ENCODE peak calls at places on chromosomes 6 and 20, in seven cellular contexts. One of them, this sample, is unnamed.

GRCh38 chr6:160093061-160093460 is 28.6 kb upstream of the SLC22A1 start:
- DNase-seq in effector CD4-positive, alpha-beta T cell: no peak
- DNase-seq in B cell: no peak
- DNase-seq in NCI-H1105: no peak
- DNase-seq in memory B cell: no peak
- DNase-seq in T-helper 9 cell: no peak
- DNase-seq in G401: no peak
- DNase-seq in this sample: no peak

GRCh38 chr6:143596857-143597256 is 80.9 kb upstream of the PHACTR2 start:
- DNase-seq in memory B cell: no peak
- DNase-seq in G401: no peak
- DNase-seq in T-helper 9 cell: no peak
- DNase-seq in B cell: no peak
- DNase-seq in effector CD4-positive, alpha-beta T cell: no peak
- DNase-seq in NCI-H1105: no peak
- DNase-seq in this sample: no peak

GRCh38 chr20:45308078-45308778 is at the start of gene MATN4:
- DNase-seq in T-helper 9 cell: no peak
- DNase-seq in G401: peak; percentile 11
- DNase-seq in NCI-H1105: peak; percentile 70
- DNase-seq in memory B cell: no peak
- DNase-seq in B cell: no peak
- DNase-seq in effector CD4-positive, alpha-beta T cell: no peak
- DNase-seq in this sample: peak; percentile 8

GRCh38 chr6:6993503-6994237 is 114.1 kb upstream of the RREB1 start:
- DNase-seq in memory B cell: no peak
- DNase-seq in effector CD4-positive, alpha-beta T cell: no peak
- DNase-seq in G401: no peak
- DNase-seq in T-helper 9 cell: no peak
- DNase-seq in NCI-H1105: no peak
- DNase-seq in B cell: no peak
- DNase-seq in this sample: no peak

GRCh38 chr6:29744131-29744530 is 20.9 kb downstream of the HLA-F start:
- DNase-seq in G401: no peak
- DNase-seq in memory B cell: no peak
- DNase-seq in B cell: no peak
- DNase-seq in NCI-H1105: no peak
- DNase-seq in effector CD4-positive, alpha-beta T cell: no peak
- DNase-seq in T-helper 9 cell: no peak
- DNase-seq in this sample: no peak

GRCh38 chr6:1029196-1029595 is 282.7 kb upstream of the FOXQ1 start:
- DNase-seq in B cell: no peak
- DNase-seq in T-helper 9 cell: no peak
- DNase-seq in G401: no peak
- DNase-seq in effector CD4-positive, alpha-beta T cell: no peak
- DNase-seq in NCI-H1105: no peak
- DNase-seq in memory B cell: no peak
- DNase-seq in this sample: no peak

GRCh38 chr6:18034798-18035202 is 47.4 kb upstream of the KIF13A start:
- DNase-seq in NCI-H1105: no peak
- DNase-seq in G401: no peak
- DNase-seq in effector CD4-positive, alpha-beta T cell: no peak
- DNase-seq in memory B cell: no peak
- DNase-seq in B cell: no peak
- DNase-seq in T-helper 9 cell: no peak
- DNase-seq in this sample: no peak

GRCh38 chr6:70281923-70282902 is 20.7 kb downstream of the COL9A1 start:
- DNase-seq in memory B cell: no peak
- DNase-seq in B cell: no peak
- DNase-seq in G401: no peak
- DNase-seq in T-helper 9 cell: no peak
- DNase-seq in NCI-H1105: no peak
- DNase-seq in effector CD4-positive, alpha-beta T cell: no peak
- DNase-seq in this sample: no peak

GRCh38 chr20:18288748-18289705 is 700 bp downstream of the ZNF133 start:
- DNase-seq in memory B cell: no peak
- DNase-seq in B cell: no peak
- DNase-seq in NCI-H1105: peak; percentile 17
- DNase-seq in T-helper 9 cell: no peak
- DNase-seq in effector CD4-positive, alpha-beta T cell: no peak
- DNase-seq in G401: peak; percentile 37
- DNase-seq in this sample: no peak

GRCh38 chr6:150894935-150895686 is 29.6 kb downstream of the MTHFD1L start:
- DNase-seq in G401: peak; percentile 94
- DNase-seq in memory B cell: no peak
- DNase-seq in NCI-H1105: peak; percentile 71
- DNase-seq in B cell: no peak
- DNase-seq in T-helper 9 cell: no peak
- DNase-seq in effector CD4-positive, alpha-beta T cell: no peak
- DNase-seq in this sample: no peak

GRCh38 chr6:159126590-159126989 is 42.6 kb upstream of the FNDC1 start:
- DNase-seq in B cell: no peak
- DNase-seq in effector CD4-positive, alpha-beta T cell: no peak
- DNase-seq in memory B cell: no peak
- DNase-seq in NCI-H1105: no peak
- DNase-seq in G401: peak; percentile 73
- DNase-seq in T-helper 9 cell: no peak
- DNase-seq in this sample: no peak

GRCh38 chr6:3795836-3796395 is 44.4 kb upstream of the PXDC1 start:
- DNase-seq in NCI-H1105: no peak
- DNase-seq in G401: no peak
- DNase-seq in T-helper 9 cell: no peak
- DNase-seq in B cell: no peak
- DNase-seq in memory B cell: no peak
- DNase-seq in effector CD4-positive, alpha-beta T cell: no peak
- DNase-seq in this sample: no peak

GRCh38 chr6:46793138-46793537 is at the start of gene MEP1A:
- DNase-seq in B cell: no peak
- DNase-seq in T-helper 9 cell: no peak
- DNase-seq in G401: no peak
- DNase-seq in memory B cell: no peak
- DNase-seq in NCI-H1105: no peak
- DNase-seq in effector CD4-positive, alpha-beta T cell: no peak
- DNase-seq in this sample: no peak

This sample was measured in NCI-H1436.